ENCODE peak calls at places on chromosomes 1 and 21, in five cellular contexts. Q is activated T-cell treated with anti-CD3 and anti-CD28 coated beads, Interleukin-2, amount 50 U/mL, for 48 hours; X is hypothalamus; I is GM23338; H is B cell. L is an unnamed sample.

GRCh38 chr1:56539403-56539802 is 40.0 kb downstream of the PLPP3 start:
- DNase-seq in X (no peak), I (no peak), Q (no peak), H (no peak), L (no peak)

GRCh38 chr1:6170742-6171201 is 9.3 kb downstream of the CHD5 start:
- DNase-seq in Q (no peak), I (no peak), X (no peak), H (no peak), L (no peak)

GRCh38 chr1:234543442-234544093 is 64.6 kb upstream of the TARBP1 start:
- DNase-seq in X (no peak), I (no peak), Q (no peak), H (no peak), L (no peak)

GRCh38 chr1:194865367-194865766 is 1679.0 kb upstream of the B3GALT2 start:
- DNase-seq in I (no peak), H (peak), X (no peak), Q (no peak), L (no peak)

GRCh38 chr1:23591460-23592208 is 32.3 kb upstream of the ID3 start:
- DNase-seq in X (no peak), H (peak), I (no peak), Q (peak), L (no peak)

GRCh38 chr1:169106095-169106920 is at the start of gene ATP1B1:
- DNase-seq in X (peak), Q (peak), I (peak), H (peak), L (peak)

GRCh38 chr1:223023863-223024262 is 119.2 kb downstream of the TLR5 start:
- DNase-seq in H (no peak), Q (no peak), I (no peak), X (no peak), L (no peak)

GRCh38 chr1:115666702-115667101 is 24.9 kb downstream of the VANGL1 start:
- DNase-seq in X (no peak), Q (no peak), I (no peak), H (no peak), L (no peak)

GRCh38 chr1:32969556-32969955 is 4.9 kb upstream of the RNF19B start:
- DNase-seq in X (no peak), I (no peak), Q (no peak), H (no peak), L (no peak)

GRCh38 chr1:218982482-218982881 is 191.2 kb upstream of the LYPLAL1 start:
- DNase-seq in Q (no peak), I (no peak), X (no peak), H (no peak), L (no peak)

GRCh38 chr21:28771790-28772501 is 220.7 kb downstream of the LTN1 start:
- DNase-seq in I (no peak), H (no peak), X (no peak), Q (no peak), L (no peak)

GRCh38 chr21:46033410-46034404 is 52.1 kb downstream of the COL6A1 start:
- DNase-seq in H (no peak), Q (no peak), I (no peak), X (no peak), L (no peak)

GRCh38 chr21:36734367-36735200 is 35.7 kb downstream of the SIM2 start:
- DNase-seq in I (no peak), Q (no peak), H (no peak), X (no peak), L (no peak)

GRCh38 chr1:22077728-22078127 is 25.2 kb downstream of the CDC42 start:
- DNase-seq in X (no peak), Q (no peak), I (no peak), H (no peak), L (no peak)

GRCh38 chr1:4702927-4703326 is 48.5 kb downstream of the AJAP1 start:
- DNase-seq in X (no peak), Q (no peak), I (no peak), H (no peak), L (no peak)

GRCh38 chr1:201190624-201191051 is at the start of gene IGFN1:
- DNase-seq in Q (no peak), X (no peak), I (peak), H (no peak), L (peak)

GRCh38 chr1:67812225-67812624 is 21.0 kb downstream of the GNG12 start:
- DNase-seq in I (no peak), H (no peak), Q (no peak), X (no peak), L (no peak)

GRCh38 chr21:41823166-41823565 is 56.0 kb downstream of the PRDM15 start:
- DNase-seq in H (no peak), Q (no peak), X (no peak), I (no peak), L (no peak)

GRCh38 chr1:224333309-224333926 is 3.4 kb upstream of the NVL start:
- DNase-seq in I (peak), Q (no peak), H (peak), X (no peak), L (no peak)

GRCh38 chr1:241789061-241789460 is 58.9 kb upstream of the EXO1 start:
- DNase-seq in H (no peak), I (no peak), Q (no peak), X (no peak), L (no peak)

GRCh38 chr1:221708076-221708571 is 33.8 kb downstream of the DUSP10 start:
- DNase-seq in H (peak), X (no peak), Q (peak), I (no peak), L (no peak)

GRCh38 chr21:15472641-15473040 is 257.1 kb upstream of the USP25 start:
- DNase-seq in I (no peak), X (no peak), H (no peak), Q (no peak), L (no peak)

GRCh38 chr1:203871114-203871875 is 9.9 kb downstream of the SNRPE start:
- DNase-seq in X (no peak), I (peak), H (peak), Q (no peak), L (peak)

GRCh38 chr1:8625981-8626898 is 191.2 kb downstream of the RERE start:
- DNase-seq in I (no peak), H (no peak), Q (no peak), X (no peak), L (no peak)

GRCh38 chr1:235835226-235835625 is 31.5 kb downstream of the LYST start:
- DNase-seq in H (no peak), Q (no peak), X (no peak), I (no peak), L (no peak)

GRCh38 chr1:203702130-203702577 is 62.8 kb upstream of the LAX1 start:
- DNase-seq in X (no peak), H (peak), Q (peak), I (peak), L (peak)

GRCh38 chr1:226863446-226863845 is 7.0 kb upstream of the PSEN2 start:
- DNase-seq in Q (no peak), I (peak), X (no peak), H (no peak), L (no peak)

GRCh38 chr1:231376101-231376500 is 38.0 kb downstream of the SPRTN start:
- DNase-seq in X (no peak), Q (no peak), H (no peak), I (no peak), L (no peak)

GRCh38 chr1:234708700-234709395 is 98.9 kb upstream of the IRF2BP2 start:
- DNase-seq in H (no peak), X (no peak), Q (no peak), I (no peak), L (no peak)

GRCh38 chr21:41222247-41223068 is 54.5 kb downstream of the BACE2 start:
- DNase-seq in H (no peak), X (no peak), I (no peak), Q (no peak), L (no peak)

GRCh38 chr1:203915811-203916210 is 54.4 kb downstream of the SNRPE start:
- DNase-seq in X (no peak), H (no peak), Q (no peak), I (no peak), L (no peak)

GRCh38 chr1:160575112-160575664 is 4.1 kb downstream of the CD84 start:
- DNase-seq in Q (no peak), H (peak), X (no peak), I (no peak), L (no peak)

L was measured in neural crest cell.